ENCODE peak calls at places on chromosomes 5 and 9, in seven cellular contexts. Y is cardiac muscle cell, W is left ventricle myocardium inferior, P is lower leg skin, D is kidney epithelial cell, B is transverse colon, O is heart right ventricle. C is an unnamed sample.

GRCh38 chr9:133359420-133360175 is 3.2 kb downstream of the SURF2 start:
- DNase-seq in Y (no peak), W (no peak), P (no peak), D (no peak), B (no peak), O (no peak), C (no peak)

GRCh38 chr5:59709833-59710232 is 183.7 kb downstream of the PDE4D start:
- DNase-seq in Y (peak), W (no peak), P (no peak), D (peak), B (peak), O (no peak), C (peak)

GRCh38 chr9:116646661-116647514 is 40.2 kb upstream of the TRIM32 start:
- DNase-seq in Y (peak), W (no peak), P (no peak), D (no peak), B (no peak), O (no peak), C (peak)

GRCh38 chr5:172943906-172944305 is 15.3 kb upstream of the RPL26L1 start:
- DNase-seq in Y (no peak), W (no peak), P (no peak), D (no peak), B (no peak), O (no peak), C (no peak)

GRCh38 chr9:91760906-91761305 is 189.1 kb downstream of the ROR2 start:
- DNase-seq in Y (no peak), W (no peak), P (no peak), D (no peak), B (peak), O (no peak), C (no peak)

GRCh38 chr5:100535060-100536005 is at the start of gene FAM174A:
- DNase-seq in Y (peak), W (peak), P (peak), D (peak), B (peak), O (peak), C (peak)

GRCh38 chr9:110142868-110143866 is 64.8 kb downstream of the C9orf152 start:
- DNase-seq in Y (peak), W (no peak), P (no peak), D (no peak), B (no peak), O (no peak), C (no peak)

GRCh38 chr5:59845733-59846132 is 47.8 kb downstream of the PDE4D start:
- DNase-seq in Y (peak), W (no peak), P (no peak), D (no peak), B (no peak), O (no peak), C (no peak)

GRCh38 chr9:113963017-113963620 is 87.0 kb downstream of the ZNF618 start:
- DNase-seq in Y (peak), W (no peak), P (peak), D (no peak), B (peak), O (peak), C (no peak)

GRCh38 chr5:19179561-19179960 is 808.4 kb downstream of the CDH18 start:
- DNase-seq in Y (no peak), W (no peak), P (no peak), D (no peak), B (no peak), O (no peak), C (no peak)

GRCh38 chr5:73996181-73996770 is 370.3 kb downstream of the ARHGEF28 start:
- DNase-seq in Y (no peak), W (no peak), P (no peak), D (peak), B (no peak), O (no peak), C (no peak)

GRCh38 chr9:19527663-19528062 is 118.9 kb downstream of the ACER2 start:
- DNase-seq in Y (no peak), W (no peak), P (no peak), D (no peak), B (no peak), O (no peak), C (no peak)

GRCh38 chr5:180168758-180169157 is 40.3 kb downstream of the RASGEF1C start:
- DNase-seq in Y (no peak), W (no peak), P (no peak), D (no peak), B (no peak), O (no peak), C (no peak)

GRCh38 chr9:35907732-35908483 is 1.4 kb upstream of the SPAAR start:
- DNase-seq in Y (peak), W (peak), P (peak), D (peak), B (peak), O (peak), C (peak)

GRCh38 chr5:96752341-96753016 is 55.3 kb downstream of the ERAP1 start:
- DNase-seq in Y (peak), W (no peak), P (no peak), D (no peak), B (no peak), O (no peak), C (peak)

GRCh38 chr5:1354491-1355033 is 9.7 kb upstream of the CLPTM1L start:
- DNase-seq in Y (no peak), W (no peak), P (no peak), D (no peak), B (no peak), O (no peak), C (no peak)

GRCh38 chr5:143147918-143148317 is 255.6 kb downstream of the NR3C1 start:
- DNase-seq in Y (peak), W (no peak), P (no peak), D (no peak), B (no peak), O (no peak), C (no peak)

GRCh38 chr5:59430066-59430702 is 463.3 kb downstream of the PDE4D start:
- DNase-seq in Y (no peak), W (no peak), P (no peak), D (no peak), B (no peak), O (no peak), C (no peak)

GRCh38 chr9:109906766-109907382 is 126.9 kb downstream of the PALM2AKAP2 start:
- DNase-seq in Y (peak), W (no peak), P (no peak), D (no peak), B (no peak), O (no peak), C (no peak)

GRCh38 chr5:135568923-135569360 is 9.8 kb downstream of the CXCL14 start:
- DNase-seq in Y (no peak), W (no peak), P (no peak), D (no peak), B (no peak), O (no peak), C (no peak)

GRCh38 chr9:86252870-86253269 is 6.6 kb downstream of the C9orf153 start:
- DNase-seq in Y (no peak), W (no peak), P (no peak), D (no peak), B (no peak), O (no peak), C (no peak)

GRCh38 chr9:86250123-86250522 is 9.3 kb downstream of the C9orf153 start:
- DNase-seq in Y (no peak), W (no peak), P (no peak), D (no peak), B (no peak), O (no peak), C (no peak)

GRCh38 chr9:86256653-86257052 is 2.8 kb downstream of the C9orf153 start:
- DNase-seq in Y (no peak), W (no peak), P (no peak), D (no peak), B (no peak), O (no peak), C (no peak)

GRCh38 chr9:86257406-86257805 is 2.1 kb downstream of the C9orf153 start:
- DNase-seq in Y (no peak), W (no peak), P (no peak), D (no peak), B (no peak), O (no peak), C (no peak)

GRCh38 chr9:86253577-86253976 is 5.9 kb downstream of the C9orf153 start:
- DNase-seq in Y (no peak), W (no peak), P (peak), D (no peak), B (no peak), O (no peak), C (no peak)
- TF ChIP-seq CTCF in Y (no peak), W (no peak), P (no peak), D (no peak), B (no peak), O (no peak), C (no peak)

GRCh38 chr5:136864960-136865359 is 499.6 kb upstream of the TRPC7 start:
- DNase-seq in Y (no peak), W (no peak), P (no peak), D (no peak), B (no peak), O (no peak), C (no peak)
- H3K4me3 ChIP-seq in Y (no peak), W (no peak), P (no peak), D (no peak), B (no peak), O (no peak), C (no peak)

DNA sequence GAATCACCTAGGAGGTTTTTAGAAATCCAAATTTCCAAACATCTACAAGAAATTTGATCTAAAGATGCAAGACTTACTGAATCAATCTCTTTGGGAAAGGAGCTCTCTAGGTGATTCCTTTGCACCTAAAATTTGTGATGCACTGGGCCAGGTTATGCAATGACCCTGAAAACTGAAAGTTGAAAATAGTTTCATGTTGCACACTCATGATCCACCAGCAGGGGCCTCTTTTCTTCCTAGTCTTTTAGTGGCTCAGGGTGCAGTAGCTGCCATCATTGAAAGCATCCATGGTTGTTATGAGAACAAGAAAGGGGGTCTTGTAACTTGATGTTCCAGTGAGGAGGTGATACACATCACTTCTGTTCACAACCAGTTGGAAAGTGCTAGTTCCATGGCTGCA is 486.8 kb downstream of the PSAT1 start:
- DNase-seq in Y (no peak), W (no peak), P (no peak), D (no peak), B (no peak), O (no peak), C (no peak)
- TF ChIP-seq CTCF in Y (peak), W (no peak), P (no peak), D (peak), B (no peak), O (no peak), C (peak)

DNA sequence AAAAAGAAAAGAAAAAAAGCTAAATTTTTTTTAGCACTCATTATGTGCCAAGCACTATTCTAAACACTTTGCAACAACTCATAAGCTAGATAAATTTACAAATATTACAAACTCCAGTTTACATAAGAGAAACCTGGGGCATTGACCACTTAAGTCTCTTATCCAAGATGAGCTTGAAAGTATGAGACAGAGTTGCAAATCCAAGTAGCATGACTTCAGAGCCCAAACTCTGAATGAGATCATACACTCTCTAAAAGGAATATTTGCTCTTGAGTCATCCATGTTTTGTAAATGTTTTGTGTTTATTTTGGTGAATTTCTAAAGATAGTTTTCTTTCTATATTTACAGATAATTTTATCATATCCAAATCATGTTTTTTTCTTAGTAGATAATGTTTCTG is 4.0 kb upstream of the SHOC1 start:
- DNase-seq in Y (peak), W (no peak), P (no peak), D (peak), B (no peak), O (no peak), C (no peak)
- H3K4me3 ChIP-seq in Y (no peak), W (no peak), P (no peak), D (no peak), B (no peak), O (no peak), C (no peak)

GRCh38 chr5:16464664-16465543 is 696 bp downstream of the ZNF622 start:
- DNase-seq in Y (no peak), W (no peak), P (no peak), D (no peak), B (peak), O (no peak), C (no peak)
- TF ChIP-seq CTCF in Y (no peak), W (no peak), P (no peak), D (no peak), B (no peak), O (no peak), C (no peak)

GRCh38 chr5:150639317-150639738 is 1.1 kb upstream of the SYNPO start:
- DNase-seq in Y (no peak), W (no peak), P (no peak), D (no peak), B (no peak), O (no peak), C (no peak)

GRCh38 chr5:150638488-150639316 is 1.8 kb upstream of the SYNPO start:
- DNase-seq in Y (no peak), W (no peak), P (no peak), D (no peak), B (no peak), O (no peak), C (no peak)

GRCh38 chr5:150641006-150641570 is 628 bp downstream of the SYNPO start:
- DNase-seq in Y (peak), W (peak), P (no peak), D (no peak), B (no peak), O (peak), C (peak)

GRCh38 chr5:150640311-150641005 is at the start of gene SYNPO:
- DNase-seq in Y (peak), W (peak), P (peak), D (peak), B (no peak), O (peak), C (peak)

GRCh38 chr5:150639751-150640150 is 709 bp upstream of the SYNPO start:
- DNase-seq in Y (peak), W (no peak), P (no peak), D (no peak), B (no peak), O (no peak), C (no peak)
- H3K4me3 ChIP-seq in Y (no peak), W (peak), P (no peak), D (no peak), B (no peak), O (peak), C (no peak)

GRCh38 chr9:107637421-107638420 is 148.2 kb upstream of the KLF4 start:
- DNase-seq in Y (peak), W (peak), P (peak), D (peak), B (peak), O (peak), C (peak)
- TF ChIP-seq CTCF in Y (peak), W (peak), P (no peak), D (no peak), B (peak), O (peak), C (peak)

DNA sequence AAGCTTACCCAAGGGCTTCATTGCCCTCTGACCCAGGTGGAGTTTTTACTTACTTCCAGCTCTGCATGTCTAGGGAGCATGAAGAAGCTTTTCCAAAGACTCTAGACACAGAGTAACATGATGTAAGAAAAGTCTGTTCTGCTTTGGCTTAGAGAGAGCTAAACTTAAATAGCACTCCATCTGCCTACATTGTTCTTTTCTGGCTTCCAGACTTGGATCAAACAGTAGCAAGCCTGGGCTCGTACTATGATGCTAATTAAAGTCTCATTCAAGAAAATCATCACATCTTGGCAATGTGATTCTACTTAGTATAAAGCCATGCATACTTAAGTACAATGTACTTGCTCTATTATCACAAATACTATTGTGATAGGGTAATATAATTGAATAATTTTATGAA is 112.2 kb downstream of the SNCAIP start:
- DNase-seq in Y (no peak), W (no peak), P (no peak), D (no peak), B (no peak), O (no peak), C (no peak)
- H3K4me3 ChIP-seq in Y (no peak), W (no peak), P (no peak), D (no peak), B (no peak), O (no peak), C (no peak)

GRCh38 chr9:126775926-126776325 is 28.9 kb upstream of the ZBTB43 start:
- DNase-seq in Y (no peak), W (no peak), P (peak), D (no peak), B (no peak), O (no peak), C (no peak)

GRCh38 chr9:126773004-126773607 is 31.7 kb upstream of the ZBTB43 start:
- DNase-seq in Y (peak), W (no peak), P (peak), D (no peak), B (no peak), O (no peak), C (no peak)

GRCh38 chr9:126781186-126781585 is 23.7 kb upstream of the ZBTB43 start:
- DNase-seq in Y (no peak), W (no peak), P (peak), D (no peak), B (no peak), O (no peak), C (no peak)

GRCh38 chr9:126781717-126782388 is 23.0 kb upstream of the ZBTB43 start:
- DNase-seq in Y (peak), W (peak), P (peak), D (no peak), B (peak), O (peak), C (peak)

DNA sequence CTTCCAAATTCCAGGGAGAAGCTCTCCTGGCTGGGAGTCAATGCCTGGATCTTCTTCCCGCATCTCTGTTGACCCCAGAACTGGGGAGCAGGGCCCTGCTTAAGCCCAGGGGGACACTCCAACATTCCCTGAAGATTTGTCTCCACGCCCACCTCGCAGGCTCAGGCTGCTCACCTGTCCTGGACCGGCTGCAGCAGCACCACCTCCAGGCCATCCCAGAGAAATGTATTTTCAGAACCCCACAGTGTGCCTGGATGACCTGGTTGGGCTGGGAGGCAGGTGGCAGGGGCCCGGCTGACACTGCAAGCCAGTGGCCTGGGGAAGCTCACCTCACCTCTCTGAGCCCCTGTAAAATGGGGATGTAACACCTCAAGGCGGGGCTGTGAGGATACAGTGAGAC is 27.1 kb upstream of the ZBTB43 start:
- DNase-seq in Y (no peak), W (no peak), P (peak), D (no peak), B (no peak), O (no peak), C (no peak)
- TF ChIP-seq CTCF in Y (no peak), W (no peak), P (no peak), D (peak), B (no peak), O (no peak), C (no peak)

GRCh38 chr5:174110290-174110689 is 64.8 kb downstream of the NSG2 start:
- DNase-seq in Y (no peak), W (no peak), P (peak), D (no peak), B (no peak), O (no peak), C (no peak)
- H3K4me3 ChIP-seq in Y (no peak), W (no peak), P (no peak), D (no peak), B (no peak), O (no peak), C (no peak)